ENCODE peak calls at places on chromosomes 1 and 21, in six cellular contexts. D is A549, R is right lobe of liver, F is uterus, X is HCT116, Z is stomach. I is an unnamed sample.
A peak's percentile ranks its signal among the peaks of the same experiment; 100 is the strongest.

GRCh38 chr21:44765231-44766013 is 36.2 kb downstream of the UBE2G2 start:
- DNase-seq in D (no peak), R (no peak), F (no peak), X (no peak), Z (no peak), I (no peak)

GRCh38 chr21:45898781-45899180 is 82.8 kb upstream of the COL6A1 start:
- DNase-seq in D (no peak), R (peak; percentile 2), F (no peak), X (no peak), Z (no peak), I (no peak)

GRCh38 chr1:52474807-52475206 is 70.4 kb downstream of the PRPF38A start:
- DNase-seq in D (no peak), R (no peak), F (no peak), X (no peak), Z (no peak), I (no peak)

GRCh38 chr1:147201276-147201675 is 23.9 kb downstream of the FMO5 start:
- DNase-seq in D (no peak), R (no peak), F (no peak), X (no peak), Z (no peak), I (no peak)

GRCh38 chr1:244801246-244801645 is 34.2 kb upstream of the COX20 start:
- DNase-seq in D (peak; percentile 67), R (peak; percentile 42), F (no peak), X (peak; percentile 56), Z (peak; percentile 43), I (no peak)

GRCh38 chr1:94858276-94858675 is 38.1 kb downstream of the SLC44A3 start:
- DNase-seq in D (no peak), R (no peak), F (no peak), X (no peak), Z (no peak), I (peak; percentile 40)

GRCh38 chr21:42562816-42563215 is 49.2 kb downstream of the SLC37A1 start:
- DNase-seq in D (no peak), R (no peak), F (peak; percentile 3), X (no peak), Z (no peak), I (no peak)

GRCh38 chr1:183370399-183371058 is 47.7 kb downstream of the NMNAT2 start:
- DNase-seq in D (no peak), R (no peak), F (no peak), X (no peak), Z (peak; percentile 70), I (peak; percentile 97)

GRCh38 chr1:6795661-6796060 is 10.4 kb downstream of the CAMTA1 start:
- DNase-seq in D (no peak), R (no peak), F (no peak), X (no peak), Z (no peak), I (no peak)

GRCh38 chr1:9753121-9753531 is 70.6 kb downstream of the CLSTN1 start:
- DNase-seq in D (no peak), R (no peak), F (peak; percentile 52), X (no peak), Z (no peak), I (peak; percentile 87)

GRCh38 chr1:94602802-94603625 is 61.5 kb upstream of the F3 start:
- DNase-seq in D (no peak), R (no peak), F (no peak), X (no peak), Z (no peak), I (no peak)

GRCh38 chr1:39250460-39251240 is 46.2 kb downstream of the MACF1 start:
- DNase-seq in D (no peak), R (no peak), F (no peak), X (no peak), Z (no peak), I (no peak)

GRCh38 chr1:28086651-28087050 is 1.8 kb downstream of the EYA3 start:
- DNase-seq in D (no peak), R (no peak), F (no peak), X (no peak), Z (no peak), I (no peak)

GRCh38 chr1:164760585-164760968 is 201.6 kb downstream of the PBX1 start:
- DNase-seq in D (no peak), R (no peak), F (no peak), X (no peak), Z (no peak), I (no peak)

GRCh38 chr1:119554188-119554587 is 47.2 kb downstream of the HSD3B1 start:
- DNase-seq in D (no peak), R (peak; percentile 54), F (no peak), X (no peak), Z (peak; percentile 59), I (peak; percentile 44)

GRCh38 chr21:38170283-38170682 is 86.5 kb upstream of the KCNJ15 start:
- DNase-seq in D (no peak), R (no peak), F (no peak), X (no peak), Z (peak; percentile 57), I (peak; percentile 26)

GRCh38 chr1:3036646-3037280 is 15.5 kb downstream of the ACTRT2 start:
- DNase-seq in D (no peak), R (no peak), F (no peak), X (no peak), Z (no peak), I (no peak)

GRCh38 chr1:1041092-1041503 is 21.2 kb downstream of the AGRN start:
- DNase-seq in D (no peak), R (no peak), F (no peak), X (no peak), Z (no peak), I (no peak)

GRCh38 chr1:55217226-55217996 is 2.2 kb upstream of the USP24 start:
- DNase-seq in D (no peak), R (no peak), F (no peak), X (no peak), Z (no peak), I (no peak)

GRCh38 chr1:198423701-198424100 is 116.8 kb downstream of the ATP6V1G3 start:
- DNase-seq in D (no peak), R (no peak), F (no peak), X (no peak), Z (no peak), I (no peak)
- H3K27ac ChIP-seq in D (no peak overlapping the region), R (no peak overlapping the region), F (no peak overlapping the region), X (no peak overlapping the region), Z (no peak overlapping the region), I (no peak overlapping the region)

DNA sequence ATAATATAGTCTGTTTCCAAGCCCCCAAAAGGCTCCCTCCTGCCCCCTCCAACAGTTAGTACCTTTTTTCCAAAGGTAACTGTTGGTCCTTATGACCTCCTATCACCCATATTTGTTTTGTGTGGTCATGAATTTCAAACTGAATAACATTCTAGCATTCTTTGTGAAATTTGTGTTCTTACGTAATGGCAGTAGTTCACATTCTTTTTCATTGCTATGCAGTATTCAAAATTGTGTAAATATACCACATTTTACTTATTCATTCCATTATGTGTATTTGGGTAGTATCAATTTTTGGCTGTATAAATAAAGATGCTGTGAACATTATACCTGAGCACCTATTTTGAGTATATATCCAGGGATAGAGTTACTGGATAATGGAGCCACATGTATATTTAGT is 13.4 kb downstream of the RNF11 start:
- DNase-seq in D (no peak), R (no peak), F (no peak), X (no peak), Z (no peak), I (no peak)
- TF ChIP-seq POLR2A in D (no peak), R (no peak), F (no peak), X (no peak), Z (no peak), I (no peak)

GRCh38 chr21:32795376-32795775 is 23.8 kb upstream of the PAXBP1 start:
- DNase-seq in D (no peak), R (no peak), F (no peak), X (no peak), Z (no peak), I (no peak)

GRCh38 chr21:32794643-32795042 is 23.1 kb upstream of the PAXBP1 start:
- DNase-seq in D (no peak), R (no peak), F (no peak), X (no peak), Z (no peak), I (no peak)

GRCh38 chr21:32789709-32790108 is 18.2 kb upstream of the PAXBP1 start:
- DNase-seq in D (no peak), R (no peak), F (no peak), X (no peak), Z (no peak), I (no peak)

GRCh38 chr21:32795802-32796489 is 24.4 kb upstream of the PAXBP1 start:
- DNase-seq in D (no peak), R (no peak), F (no peak), X (no peak), Z (no peak), I (no peak)

DNA sequence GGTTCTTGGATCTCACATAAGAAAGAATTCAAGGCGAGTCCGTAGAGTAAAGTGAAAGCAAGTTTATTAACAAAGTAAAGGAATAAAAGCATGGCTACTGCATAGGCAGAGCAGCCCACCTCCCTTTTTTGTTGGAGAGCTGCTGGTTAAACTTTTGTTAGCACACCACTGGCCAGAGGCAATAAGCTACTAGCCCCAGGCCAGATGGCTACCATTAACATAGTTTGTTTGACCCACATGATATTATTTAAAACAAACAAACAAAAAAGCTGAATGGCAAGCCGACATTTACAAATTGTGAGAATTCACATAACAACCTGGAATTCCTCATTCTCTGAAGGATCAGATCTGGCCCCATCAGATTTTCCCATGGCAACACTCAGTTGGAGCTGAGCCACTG is 19.1 kb upstream of the PAXBP1 start:
- DNase-seq in D (no peak), R (no peak), F (no peak), X (no peak), Z (no peak), I (no peak)
- TF ChIP-seq CTCF in D (no peak), R (no peak), F (no peak), X (peak; percentile 4), Z (no peak), I (no peak)

DNA sequence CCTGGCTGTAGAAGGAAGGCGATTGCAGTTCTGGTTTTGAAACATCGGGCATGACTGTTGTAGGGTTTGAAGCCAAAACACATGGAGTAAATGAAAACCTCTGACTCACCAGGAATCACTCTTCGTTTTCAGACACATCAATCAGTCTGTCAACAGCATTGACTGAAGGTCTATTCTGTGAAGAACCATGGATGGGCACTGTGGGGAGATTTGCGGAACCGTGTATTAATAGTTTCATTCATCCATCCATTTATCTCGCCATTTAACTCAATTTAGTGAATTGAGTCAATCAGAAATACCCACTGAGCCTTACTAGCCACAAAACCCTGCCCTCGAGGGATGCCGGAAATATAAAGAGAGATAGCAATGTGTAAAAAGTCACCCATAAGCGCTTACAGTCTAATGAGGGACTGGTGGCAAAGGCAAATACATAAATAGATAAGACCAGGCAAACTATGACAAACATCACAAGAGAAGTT is 364.6 kb upstream of the PROX1 start:
- DNase-seq in D (no peak), R (no peak), F (no peak), X (no peak), Z (no peak), I (no peak)
- H3K27ac ChIP-seq in D (no peak overlapping the region), R (no peak overlapping the region), F (no peak overlapping the region), X (no peak overlapping the region), Z (no peak overlapping the region), I (no peak overlapping the region)

I was measured in thyroid gland.